ENCODE peak calls at places on chromosome 21, in nine cellular contexts. W is GM06990, Y is PC-9, G is ovary, R is brain microvascular endothelial cell, K is colonic mucosa, J is upper lobe of right lung, V is MM.1S, O is prostate gland. X is an unnamed sample. For H3K36me3, the result is how much of the 10 kb centered on the place peaks cover.

GRCh38 chr21:43728467-43729390 is 9.8 kb downstream of the PDXK start:
- DNase-seq in W (peak), Y (peak), G (peak), R (peak), K (peak), J (peak), V (no peak), O (peak), X (peak)

GRCh38 chr21:26351661-26352060 is 181.1 kb upstream of the APP start:
- DNase-seq in W (no peak), Y (no peak), G (no peak), R (no peak), K (no peak), J (no peak), V (no peak), O (no peak), X (no peak)

GRCh38 chr21:33394260-33394659 is 9.0 kb upstream of the IFNGR2 start:
- DNase-seq in W (no peak), Y (no peak), G (no peak), R (no peak), K (no peak), J (no peak), V (peak), O (no peak), X (no peak)

GRCh38 chr21:46379105-46379504 is 55.1 kb downstream of the PCNT start:
- DNase-seq in W (no peak), Y (no peak), G (no peak), R (no peak), K (no peak), J (no peak), V (no peak), O (no peak), X (no peak)

GRCh38 chr21:41641821-41642368 is 125.0 kb downstream of the RIPK4 start:
- DNase-seq in W (no peak), Y (peak), G (peak), R (peak), K (no peak), J (peak), V (no peak), O (no peak), X (peak)

GRCh38 chr21:41765393-41765950 is 1.4 kb downstream of the RIPK4 start:
- DNase-seq in W (no peak), Y (no peak), G (no peak), R (no peak), K (no peak), J (no peak), V (no peak), O (no peak), X (no peak)

GRCh38 chr21:43921979-43922945 is 57.2 kb downstream of the AGPAT3 start:
- DNase-seq in W (peak), Y (no peak), G (peak), R (peak), K (no peak), J (no peak), V (no peak), O (no peak), X (no peak)

GRCh38 chr21:25556087-25556486 is 51.2 kb downstream of the MRPL39 start:
- DNase-seq in W (no peak), Y (no peak), G (no peak), R (no peak), K (no peak), J (no peak), V (no peak), O (no peak), X (no peak)

GRCh38 chr21:17128132-17128531 is 384.7 kb upstream of the CXADR start:
- DNase-seq in W (no peak), Y (no peak), G (peak), R (no peak), K (no peak), J (no peak), V (no peak), O (no peak), X (no peak)

GRCh38 chr21:43364261-43364510 is 62.7 kb downstream of the SIK1 start:
- DNase-seq in W (no peak), Y (no peak), G (no peak), R (no peak), K (no peak), J (no peak), V (no peak), O (no peak), X (no peak)

GRCh38 chr21:27817902-27818623 is 851.2 kb upstream of the ADAMTS5 start:
- DNase-seq in W (no peak), Y (no peak), G (no peak), R (no peak), K (no peak), J (no peak), V (no peak), O (no peak), X (no peak)

GRCh38 chr21:25494804-25495203 is 112.5 kb downstream of the MRPL39 start:
- DNase-seq in W (no peak), Y (no peak), G (no peak), R (no peak), K (no peak), J (no peak), V (no peak), O (no peak), X (no peak)

GRCh38 chr21:22374218-22374969 is 1376.2 kb downstream of the NCAM2 start:
- DNase-seq in W (no peak), Y (no peak), G (no peak), R (no peak), K (no peak), J (no peak), V (no peak), O (no peak), X (no peak)

GRCh38 chr21:43975469-43976098 is 36.5 kb upstream of the TRAPPC10 start:
- DNase-seq in W (peak), Y (peak), G (peak), R (peak), K (peak), J (peak), V (peak), O (peak), X (no peak)

GRCh38 chr21:28871388-28872015 is 121.2 kb downstream of the LTN1 start:
- DNase-seq in W (no peak), Y (no peak), G (no peak), R (peak), K (peak), J (no peak), V (no peak), O (no peak), X (no peak)

GRCh38 chr21:41932191-41932575 is 21.6 kb downstream of the C2CD2 start:
- DNase-seq in W (no peak), Y (peak), G (peak), R (peak), K (no peak), J (no peak), V (no peak), O (no peak), X (peak)

GRCh38 chr21:34307991-34308532 is 55.7 kb upstream of the KCNE2 start:
- DNase-seq in W (no peak), Y (no peak), G (no peak), R (no peak), K (no peak), J (no peak), V (no peak), O (no peak), X (no peak)

GRCh38 chr21:41506526-41507520 is 1.1 kb downstream of the TMPRSS2 start:
- DNase-seq in W (no peak), Y (peak), G (no peak), R (no peak), K (peak), J (peak), V (no peak), O (no peak), X (no peak)

GRCh38 chr21:43280949-43281633 is 112.3 kb downstream of the CRYAA start:
- DNase-seq in W (no peak), Y (no peak), G (no peak), R (no peak), K (no peak), J (peak), V (no peak), O (no peak), X (no peak)

GRCh38 chr21:41840880-41841279 is 38.3 kb downstream of the PRDM15 start:
- DNase-seq in W (no peak), Y (no peak), G (no peak), R (no peak), K (no peak), J (no peak), V (no peak), O (no peak), X (no peak)

GRCh38 chr21:44090332-44090731 is 16.9 kb upstream of the PWP2 start:
- DNase-seq in W (no peak), Y (no peak), G (no peak), R (no peak), K (peak), J (peak), V (no peak), O (peak), X (no peak)

GRCh38 chr21:15706686-15707085 is 23.1 kb upstream of the USP25 start:
- DNase-seq in W (no peak), Y (peak), G (no peak), R (peak), K (peak), J (no peak), V (no peak), O (peak), X (peak)
- TF ChIP-seq CTCF in W (no peak), Y (no peak), G (no peak), R (no peak), K (no peak), J (no peak), V (no peak), O (no peak), X (no peak)

GRCh38 chr21:37149411-37149810 is 76.4 kb downstream of the TTC3 start:
- DNase-seq in W (no peak), Y (no peak), G (no peak), R (peak), K (no peak), J (no peak), V (no peak), O (no peak), X (peak)

GRCh38 chr21:37145635-37146111 is 72.6 kb downstream of the TTC3 start:
- DNase-seq in W (no peak), Y (no peak), G (no peak), R (peak), K (no peak), J (no peak), V (no peak), O (no peak), X (no peak)

GRCh38 chr21:37146320-37147225 is 73.5 kb downstream of the TTC3 start:
- DNase-seq in W (no peak), Y (no peak), G (no peak), R (peak), K (no peak), J (no peak), V (no peak), O (no peak), X (no peak)
- H3K36me3 ChIP-seq in W (under half), Y (under half), G (under half), R (under half), K (under half), J (half or more), V (under half), O (under half), X (under half)

GRCh38 chr21:38669186-38669585 is 136.5 kb upstream of the ETS2 start:
- DNase-seq in W (no peak), Y (no peak), G (no peak), R (peak), K (peak), J (no peak), V (peak), O (no peak), X (no peak)
- TF ChIP-seq CTCF in W (peak), Y (peak), G (no peak), R (peak), K (peak), J (peak), V (peak), O (no peak), X (peak)

GRCh38 chr21:32008714-32009113 is 135.9 kb downstream of the HUNK start:
- DNase-seq in W (no peak), Y (no peak), G (no peak), R (no peak), K (no peak), J (no peak), V (no peak), O (no peak), X (no peak)
- H3K36me3 ChIP-seq in W (under half), Y (under half), G (under half), R (under half), K (under half), J (under half), V (under half), O (under half), X (under half)

DNA sequence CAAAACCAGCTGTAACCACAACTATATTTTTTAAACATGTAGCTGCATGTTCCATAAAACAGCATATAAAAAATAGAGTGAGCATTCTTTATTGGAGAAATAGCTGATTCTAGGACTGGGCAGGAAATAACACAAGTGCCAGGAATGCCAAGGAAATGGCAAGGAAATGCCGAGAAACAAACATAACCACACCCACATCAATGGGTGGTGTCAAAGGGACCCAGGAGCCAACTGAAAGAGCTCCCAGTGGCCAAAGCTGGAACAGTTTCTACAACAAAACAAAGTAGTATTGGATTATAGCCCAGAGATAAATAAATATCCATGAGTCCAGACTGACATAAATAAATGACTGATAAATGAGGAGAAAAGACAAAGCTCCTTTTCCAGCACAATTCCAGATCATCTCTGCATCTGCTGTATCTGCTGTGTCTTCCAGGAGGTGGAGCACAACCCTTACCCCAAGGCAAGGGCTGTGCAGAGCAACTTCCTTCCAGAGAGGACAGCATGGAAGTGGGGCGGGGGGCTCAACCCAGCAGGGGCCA is 28.1 kb downstream of the ADARB1 start:
- DNase-seq in W (no peak), Y (peak), G (no peak), R (peak), K (peak), J (no peak), V (no peak), O (peak), X (peak)
- TF ChIP-seq CTCF in W (peak), Y (peak), G (no peak), R (peak), K (peak), J (peak), V (peak), O (no peak), X (peak)

DNA sequence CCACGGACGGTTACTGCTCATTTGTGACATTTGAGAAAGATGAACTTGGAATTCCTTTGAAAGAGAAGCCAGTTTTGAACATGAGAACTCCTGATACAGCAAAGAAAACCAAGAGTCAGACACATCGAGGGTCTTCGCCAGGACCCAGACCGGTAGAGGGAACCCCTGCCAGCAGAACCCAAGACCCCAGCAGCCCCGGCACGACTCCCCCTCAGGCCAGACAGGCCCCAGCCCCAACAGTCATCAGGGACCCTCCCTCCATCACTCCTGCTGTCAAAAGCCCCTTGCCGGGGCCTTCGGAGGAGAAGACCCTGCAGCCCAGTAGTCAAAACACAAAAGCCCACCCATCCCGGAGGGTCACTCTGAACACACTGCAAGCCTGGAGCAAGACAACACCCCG is 27.7 kb downstream of the CHAF1B start:
- DNase-seq in W (no peak), Y (no peak), G (no peak), R (no peak), K (no peak), J (no peak), V (no peak), O (no peak), X (no peak)
- H3K36me3 ChIP-seq in W (under half), Y (under half), G (under half), R (under half), K (under half), J (under half), V (under half), O (under half), X (under half)